ENCODE peak calls at places on chromosomes 4 and X, in seven cellular contexts. L is activated T-cell treated with anti-CD3 and anti-CD28 coated beads for 1 hour; H is PC-3; C is EL; T is AML-193; S is H1; J is activated CD4-positive, alpha-beta T cell treated with anti-CD3 and anti-CD28 coated beads, Interleukin-2, amount 50 U/mL, for 1 hour. B is an unnamed sample.

GRCh38 chrX:12065251-12065650 is 73.0 kb upstream of the FRMPD4 start:
- DNase-seq in H (peak), L (no peak), C (peak), J (no peak), T (no peak), S (peak), B (no peak)

GRCh38 chrX:132532955-132533354 is 44.1 kb upstream of the MBNL3 start:
- DNase-seq in L (no peak), J (no peak), H (peak), C (peak), S (no peak), T (no peak), B (no peak)

GRCh38 chrX:18549643-18550042 is 122.3 kb downstream of the RS1 start:
- DNase-seq in T (no peak), S (no peak), J (no peak), H (no peak), C (no peak), L (no peak), B (no peak)

GRCh38 chrX:151973851-151974335 is 583 bp downstream of the GABRE start:
- DNase-seq in H (no peak), L (no peak), T (no peak), J (no peak), S (no peak), C (peak), B (no peak)

GRCh38 chrX:149641832-149642231 is 10.2 kb upstream of the TMEM185A start:
- DNase-seq in S (no peak), H (no peak), T (no peak), L (no peak), J (no peak), C (peak), B (no peak)

GRCh38 chrX:30215357-30215843 is at the start of gene MAGEB2:
- DNase-seq in L (no peak), S (no peak), J (no peak), C (no peak), H (no peak), T (no peak), B (no peak)

GRCh38 chrX:102651242-102651967 is at the start of gene GPRASP1:
- DNase-seq in J (peak), S (no peak), T (no peak), H (no peak), C (peak), L (peak), B (peak)

GRCh38 chr4:183240581-183241321 is 79.3 kb downstream of the CLDN22 start:
- DNase-seq in C (no peak), H (no peak), J (no peak), T (no peak), S (no peak), L (no peak), B (no peak)

GRCh38 chr4:181350578-181351420 is 892.4 kb upstream of the TENM3 start:
- DNase-seq in T (no peak), L (no peak), S (peak), H (no peak), C (no peak), J (no peak), B (no peak)

GRCh38 chrX:43958529-43958928 is 14.7 kb downstream of the NDP start:
- DNase-seq in C (peak), J (no peak), S (no peak), L (no peak), T (peak), H (peak), B (peak)

GRCh38 chr4:55396305-55397023 is 707 bp downstream of the TMEM165 start:
- DNase-seq in J (peak), H (peak), T (peak), S (no peak), L (peak), C (peak), B (peak)

GRCh38 chr4:48649505-48649904 is 130.6 kb downstream of the FRYL start:
- DNase-seq in L (no peak), T (no peak), H (no peak), C (no peak), S (no peak), J (no peak), B (no peak)

GRCh38 chr4:183195534-183195933 is 96.5 kb downstream of the WWC2 start:
- DNase-seq in S (no peak), T (no peak), H (no peak), L (no peak), J (no peak), C (no peak), B (no peak)

GRCh38 chr4:177460460-177460859 is 18.2 kb upstream of the AGA start:
- DNase-seq in L (no peak), H (no peak), C (no peak), J (no peak), S (no peak), T (no peak), B (no peak)

GRCh38 chr4:187251896-187252295 is 528.2 kb upstream of the FAT1 start:
- DNase-seq in H (peak), C (peak), T (no peak), S (no peak), L (no peak), J (no peak), B (no peak)

GRCh38 chr4:158962396-158962795 is 140.5 kb upstream of the RAPGEF2 start:
- DNase-seq in T (no peak), J (no peak), S (no peak), C (no peak), H (no peak), L (no peak), B (no peak)

GRCh38 chr4:6160536-6160935 is 39.8 kb downstream of the JAKMIP1 start:
- DNase-seq in S (no peak), T (no peak), J (no peak), L (no peak), H (no peak), C (no peak), B (no peak)

GRCh38 chrX:106397788-106398538 is 213.8 kb upstream of the RADX start:
- DNase-seq in J (no peak), T (no peak), C (no peak), S (no peak), L (no peak), H (peak), B (no peak)

GRCh38 chr4:8269535-8270417 is at the start of gene HTRA3:
- DNase-seq in S (no peak), H (peak), L (no peak), C (peak), T (no peak), J (no peak), B (no peak)

GRCh38 chr4:10033191-10033881 is 12.0 kb upstream of the SLC2A9 start:
- DNase-seq in T (no peak), C (peak), H (peak), S (no peak), L (no peak), J (no peak), B (no peak)

GRCh38 chrX:40062525-40063193 is 35.1 kb downstream of the BCOR start:
- DNase-seq in H (no peak), C (no peak), S (no peak), J (no peak), L (no peak), T (no peak), B (no peak)

GRCh38 chr4:177077095-177077494 is 232.6 kb upstream of the NEIL3 start:
- DNase-seq in J (no peak), S (no peak), L (no peak), T (no peak), C (no peak), H (no peak), B (no peak)

GRCh38 chrX:25156323-25156722 is 140.6 kb upstream of the ARX start:
- DNase-seq in C (peak), S (no peak), T (no peak), J (no peak), L (no peak), H (peak), B (no peak)

GRCh38 chr4:41232406-41232805 is 18.1 kb upstream of the APBB2 start:
- DNase-seq in H (no peak), S (no peak), C (no peak), J (no peak), T (no peak), L (no peak), B (no peak)

GRCh38 chr4:133316874-133317273 is 167.8 kb downstream of the PCDH10 start:
- DNase-seq in T (no peak), J (no peak), L (no peak), C (no peak), H (no peak), S (no peak), B (no peak)

GRCh38 chr4:23890369-23891063 is 669 bp upstream of the PPARGC1A start:
- DNase-seq in H (no peak), T (no peak), S (no peak), C (peak), L (no peak), J (no peak), B (no peak)

GRCh38 chr4:163165217-163166017 is 1.3 kb downstream of the NAF1 start:
- DNase-seq in T (peak), J (no peak), H (no peak), S (no peak), L (no peak), C (peak), B (no peak)

GRCh38 chr4:40548256-40548655 is 81.4 kb downstream of the RBM47 start:
- DNase-seq in S (no peak), J (no peak), T (no peak), L (no peak), C (peak), H (no peak), B (no peak)

GRCh38 chr4:66300336-66300934 is 630.1 kb upstream of the EPHA5 start:
- DNase-seq in S (no peak), C (peak), H (peak), T (no peak), J (no peak), L (no peak), B (no peak)

GRCh38 chr4:178778500-178778899 is 1336.3 kb upstream of the AGA start:
- DNase-seq in H (no peak), L (no peak), T (no peak), S (no peak), J (no peak), C (no peak), B (no peak)

B was measured in activated CD4-positive, alpha-beta memory T cell treated with anti-CD3 and anti-CD28 coated beads, Interleukin-2, amount 10 ng/mL, durations not matched to agents 7 days and 5 days.